ENCODE peak calls at places on chromosomes 4 and X, in four cellular contexts. V, E, L and A are unnamed samples.

GRCh38 chrX:45767021-45767491 is 566.4 kb upstream of the DIPK2B start:
- DNase-seq in V (no peak), E (no peak), L (no peak), A (no peak)

GRCh38 chrX:50805316-50805715 is 8.7 kb downstream of the SHROOM4 start:
- DNase-seq in V (no peak), E (no peak), L (no peak), A (no peak)

GRCh38 chr4:155999743-156000142 is 46.1 kb upstream of the CTSO start:
- DNase-seq in V (no peak), E (no peak), L (no peak), A (no peak)

GRCh38 chr4:33467291-33467690 is 2747.1 kb downstream of the PCDH7 start:
- DNase-seq in V (no peak), E (no peak), L (no peak), A (no peak)

GRCh38 chrX:135974279-135974856 is 580 bp upstream of the MMGT1 start:
- DNase-seq in V (no peak), E (no peak), L (peak; percentile 53), A (peak; percentile 80)

GRCh38 chr4:3046149-3046548 is 28.2 kb downstream of the HTT-AS start:
- DNase-seq in V (no peak), E (no peak), L (peak; percentile 54), A (no peak)

GRCh38 chr4:71487324-71487677 is 148.5 kb downstream of the SLC4A4 start:
- DNase-seq in V (no peak), E (no peak), L (no peak), A (no peak)

GRCh38 chr4:99816611-99817309 is at the start of gene DAPP1:
- DNase-seq in V (peak; percentile 69), E (peak; percentile 59), L (peak; percentile 92), A (peak; percentile 43)

GRCh38 chrX:68249401-68249831 is 183.9 kb downstream of the OPHN1 start:
- DNase-seq in V (no peak), E (no peak), L (no peak), A (no peak)

GRCh38 chr4:6906046-6906445 is 3.6 kb upstream of the TBC1D14 start:
- DNase-seq in V (no peak), E (no peak), L (no peak), A (no peak)

GRCh38 chrX:68508799-68509198 is 9.9 kb downstream of the YIPF6 start:
- DNase-seq in V (no peak), E (no peak), L (no peak), A (no peak)

GRCh38 chr4:20840648-20841190 is 140.5 kb downstream of the PACRGL start:
- DNase-seq in V (no peak), E (no peak), L (no peak), A (no peak)

GRCh38 chr4:110085131-110085530 is 113.3 kb downstream of the ELOVL6 start:
- DNase-seq in V (no peak), E (no peak), L (no peak), A (no peak)

GRCh38 chr4:129583868-129584267 is 487.9 kb downstream of the C4orf33 start:
- DNase-seq in V (no peak), E (no peak), L (no peak), A (no peak)

GRCh38 chr4:153249199-153250154 is 45.2 kb downstream of the TRIM2 start:
- DNase-seq in V (peak; percentile 77), E (peak; percentile 74), L (peak; percentile 95), A (peak; percentile 75)

GRCh38 chrX:136816970-136817369 is 36.2 kb upstream of the ARHGEF6 start:
- DNase-seq in V (no peak), E (no peak), L (no peak), A (no peak)

GRCh38 chrX:119252716-119253115 is 16.6 kb downstream of the PGRMC1 start:
- DNase-seq in V (no peak), E (no peak), L (no peak), A (no peak)

GRCh38 chrX:151393514-151393913 is 3.5 kb upstream of the VMA21 start:
- DNase-seq in V (peak; percentile 60), E (peak; percentile 31), L (peak; percentile 9), A (peak; percentile 34)

GRCh38 chrX:100207331-100208024 is 202.6 kb downstream of the PCDH19 start:
- DNase-seq in V (no peak), E (no peak), L (no peak), A (no peak)

GRCh38 chr4:147479817-147480216 is 1.1 kb upstream of the EDNRA start:
- DNase-seq in V (no peak), E (no peak), L (no peak), A (no peak)

GRCh38 chr4:54746228-54746627 is 88.5 kb downstream of the KIT start:
- DNase-seq in V (no peak), E (no peak), L (no peak), A (no peak)

GRCh38 chrX:40012800-40013682 is 84.7 kb downstream of the BCOR start:
- DNase-seq in V (no peak), E (no peak), L (peak; percentile 77), A (no peak)

GRCh38 chr4:26127001-26127400 is 193.8 kb upstream of the RBPJ start:
- DNase-seq in V (no peak), E (no peak), L (no peak), A (no peak)

GRCh38 chr4:7929530-7929951 is 10.1 kb downstream of the AFAP1 start:
- DNase-seq in V (no peak), E (no peak), L (no peak), A (no peak)

GRCh38 chr4:153497091-153497531 is 31.0 kb downstream of the TMEM131L start:
- DNase-seq in V (peak; percentile 45), E (peak; percentile 22), L (no peak), A (no peak)

GRCh38 chr4:71236226-71236625 is 102.6 kb upstream of the SLC4A4 start:
- DNase-seq in V (no peak), E (no peak), L (no peak), A (no peak)

GRCh38 chrX:259692-260355 is 21.4 kb upstream of the PLCXD1 start:
- DNase-seq in V (no peak), E (no peak), L (no peak), A (no peak)

GRCh38 chr4:23969635-23970034 is 79.8 kb upstream of the PPARGC1A start:
- DNase-seq in V (no peak), E (no peak), L (no peak), A (no peak)

GRCh38 chr4:140291259-140291658 is 82.2 kb upstream of the SCOC start:
- DNase-seq in V (no peak), E (no peak), L (no peak), A (no peak)

GRCh38 chr4:186659936-186660335 is 63.7 kb downstream of the FAT1 start:
- DNase-seq in V (no peak), E (no peak), L (no peak), A (no peak)